ENCODE peak calls at places on chromosomes 16 and 17, in four cellular contexts. N is NCI-H1092 treated with DMSO at 0.1 percent for 48 hours; O is LoVo; R is stimulated activated CD4-positive, alpha-beta T cell treated with anti-CD3 and anti-CD28 coated beads, Interleukin-1b, Interleukin-23, amount 100 ng/mL, for 24 hours. S is an unnamed sample.
A peak's percentile ranks its signal among the peaks of the same experiment; 100 is the strongest.

GRCh38 chr16:11005611-11005975 is 61.2 kb downstream of the CLEC16A start:
- DNase-seq in O (no peak), N (no peak), R (no peak), S (peak; percentile 65)

GRCh38 chr17:34384822-34385605 is 22.0 kb upstream of the CCL1 start:
- DNase-seq in N (no peak), O (no peak), R (no peak), S (no peak)

GRCh38 chr17:75557075-75557851 is 30.3 kb upstream of the MYO15B start:
- DNase-seq in N (peak; percentile 83), R (no peak), O (peak; percentile 18), S (peak; percentile 4)

GRCh38 chr17:78933959-78934568 is 8.9 kb upstream of the TIMP2 start:
- DNase-seq in R (no peak), N (peak; percentile 78), O (peak; percentile 11), S (peak; percentile 86)

GRCh38 chr16:81450783-81451491 is 6.3 kb downstream of the CMIP start:
- DNase-seq in N (no peak), R (no peak), O (no peak), S (no peak)

GRCh38 chr16:74667215-74667765 is 613 bp upstream of the RFWD3 start:
- DNase-seq in R (peak; percentile 5), N (peak; percentile 41), O (peak; percentile 6), S (no peak)

GRCh38 chr17:31631759-31632158 is 227.3 kb downstream of the COPRS start:
- DNase-seq in N (no peak), O (no peak), R (no peak), S (no peak)

GRCh38 chr17:15384142-15384803 is 42.9 kb upstream of the TEKT3 start:
- DNase-seq in O (no peak), N (no peak), R (no peak), S (no peak)

GRCh38 chr16:69064789-69065313 is 40.6 kb upstream of the HAS3 start:
- DNase-seq in R (no peak), N (no peak), O (no peak), S (no peak)

GRCh38 chr17:61338000-61338864 is 61.4 kb upstream of the TBX2 start:
- DNase-seq in O (peak; percentile 80), N (no peak), R (no peak), S (peak; percentile 53)

GRCh38 chr16:85571563-85571812 is 41.6 kb upstream of the GSE1 start:
- DNase-seq in R (no peak), N (no peak), O (no peak), S (no peak)

GRCh38 chr16:30558789-30559377 is 709 bp upstream of the ZNF764 start:
- DNase-seq in N (no peak), O (no peak), R (no peak), S (no peak)

GRCh38 chr16:71966932-71967331 is 33.3 kb downstream of the PKD1L3 start:
- DNase-seq in O (no peak), N (no peak), R (no peak), S (no peak)

GRCh38 chr17:56153215-56153614 is at the start of gene ANKFN1:
- DNase-seq in N (peak; percentile 62), O (no peak), R (no peak), S (no peak)

GRCh38 chr17:75734674-75735294 is 13.5 kb downstream of the ITGB4 start:
- DNase-seq in N (no peak), O (no peak), R (no peak), S (no peak)

GRCh38 chr16:4123617-4124300 is 7.5 kb upstream of the ADCY9 start:
- DNase-seq in R (no peak), O (no peak), N (no peak), S (no peak)

GRCh38 chr17:73278465-73279453 is 17.1 kb upstream of the CPSF4L start:
- DNase-seq in O (no peak), N (peak; percentile 74), R (no peak), S (peak; percentile 29)

S was measured in bronchial epithelial cell.